ENCODE peak calls at places on chromosome 6, in five cellular contexts. One of them, this sample, is unnamed.
A peak's percentile ranks its signal among the peaks of the same experiment; 100 is the strongest.

GRCh38 chr6:78523622-78524021 is 343.7 kb upstream of the IRAK1BP1 start:
- DNase-seq in fibroblast of pulmonary artery: peak; percentile 55
- DNase-seq in fibroblast of mammary gland: no peak
- DNase-seq in spleen: no peak
- DNase-seq in sigmoid colon: no peak
- DNase-seq in this sample: no peak

GRCh38 chr6:25202505-25202904 is 76.7 kb upstream of the CARMIL1 start:
- DNase-seq in fibroblast of pulmonary artery: peak; percentile 81
- DNase-seq in sigmoid colon: no peak
- DNase-seq in fibroblast of mammary gland: peak; percentile 87
- DNase-seq in spleen: no peak
- DNase-seq in this sample: peak; percentile 68

GRCh38 chr6:139834232-139834631 is 459.8 kb upstream of the CITED2 start:
- DNase-seq in spleen: no peak
- DNase-seq in sigmoid colon: no peak
- DNase-seq in fibroblast of mammary gland: no peak
- DNase-seq in fibroblast of pulmonary artery: no peak
- DNase-seq in this sample: no peak

GRCh38 chr6:39992861-39993622 is 58.8 kb upstream of the MOCS1 start:
- DNase-seq in sigmoid colon: no peak
- DNase-seq in fibroblast of mammary gland: no peak
- DNase-seq in spleen: no peak
- DNase-seq in fibroblast of pulmonary artery: peak; percentile 6
- DNase-seq in this sample: no peak

GRCh38 chr6:82711992-82712788 is 348.6 kb downstream of the TPBG start:
- DNase-seq in fibroblast of mammary gland: peak; percentile 71
- DNase-seq in spleen: no peak
- DNase-seq in fibroblast of pulmonary artery: peak; percentile 38
- DNase-seq in sigmoid colon: no peak
- DNase-seq in this sample: peak; percentile 11

GRCh38 chr6:18978330-18979128 is 591.4 kb downstream of the RNF144B start:
- DNase-seq in sigmoid colon: no peak
- DNase-seq in spleen: no peak
- DNase-seq in fibroblast of pulmonary artery: peak; percentile 18
- DNase-seq in fibroblast of mammary gland: no peak
- DNase-seq in this sample: peak; percentile 26

GRCh38 chr6:21615504-21615903 is 22.0 kb downstream of the SOX4 start:
- DNase-seq in fibroblast of mammary gland: peak; percentile 48
- DNase-seq in spleen: no peak
- DNase-seq in fibroblast of pulmonary artery: peak; percentile 45
- DNase-seq in sigmoid colon: no peak
- DNase-seq in this sample: peak; percentile 55

GRCh38 chr6:112802154-112802553 is 455.0 kb downstream of the RFPL4B start:
- DNase-seq in fibroblast of pulmonary artery: peak; percentile 87
- DNase-seq in sigmoid colon: no peak
- DNase-seq in spleen: no peak
- DNase-seq in fibroblast of mammary gland: peak; percentile 90
- DNase-seq in this sample: peak; percentile 84

GRCh38 chr6:14276667-14277404 is 159.3 kb downstream of the CD83 start:
- DNase-seq in sigmoid colon: no peak
- DNase-seq in spleen: no peak
- DNase-seq in fibroblast of mammary gland: peak; percentile 26
- DNase-seq in fibroblast of pulmonary artery: no peak
- DNase-seq in this sample: peak; percentile 58

GRCh38 chr6:30194797-30195690 is 18.2 kb downstream of the TRIM26 start:
- DNase-seq in fibroblast of mammary gland: peak; percentile 51
- DNase-seq in spleen: no peak
- DNase-seq in fibroblast of pulmonary artery: no peak
- DNase-seq in sigmoid colon: no peak
- DNase-seq in this sample: peak; percentile 40

GRCh38 chr6:1310628-1311399 is 1.1 kb upstream of the FOXQ1 start:
- DNase-seq in spleen: peak; percentile 66
- DNase-seq in sigmoid colon: no peak
- DNase-seq in fibroblast of pulmonary artery: no peak
- DNase-seq in fibroblast of mammary gland: no peak
- DNase-seq in this sample: no peak

GRCh38 chr6:43687079-43687436 is 533 bp downstream of the MRPS18A start:
- DNase-seq in fibroblast of pulmonary artery: no peak
- DNase-seq in fibroblast of mammary gland: no peak
- DNase-seq in sigmoid colon: no peak
- DNase-seq in spleen: no peak
- DNase-seq in this sample: no peak

GRCh38 chr6:10300071-10300470 is 114.8 kb downstream of the TFAP2A start:
- DNase-seq in fibroblast of pulmonary artery: no peak
- DNase-seq in sigmoid colon: no peak
- DNase-seq in spleen: no peak
- DNase-seq in fibroblast of mammary gland: no peak
- DNase-seq in this sample: no peak

DNA sequence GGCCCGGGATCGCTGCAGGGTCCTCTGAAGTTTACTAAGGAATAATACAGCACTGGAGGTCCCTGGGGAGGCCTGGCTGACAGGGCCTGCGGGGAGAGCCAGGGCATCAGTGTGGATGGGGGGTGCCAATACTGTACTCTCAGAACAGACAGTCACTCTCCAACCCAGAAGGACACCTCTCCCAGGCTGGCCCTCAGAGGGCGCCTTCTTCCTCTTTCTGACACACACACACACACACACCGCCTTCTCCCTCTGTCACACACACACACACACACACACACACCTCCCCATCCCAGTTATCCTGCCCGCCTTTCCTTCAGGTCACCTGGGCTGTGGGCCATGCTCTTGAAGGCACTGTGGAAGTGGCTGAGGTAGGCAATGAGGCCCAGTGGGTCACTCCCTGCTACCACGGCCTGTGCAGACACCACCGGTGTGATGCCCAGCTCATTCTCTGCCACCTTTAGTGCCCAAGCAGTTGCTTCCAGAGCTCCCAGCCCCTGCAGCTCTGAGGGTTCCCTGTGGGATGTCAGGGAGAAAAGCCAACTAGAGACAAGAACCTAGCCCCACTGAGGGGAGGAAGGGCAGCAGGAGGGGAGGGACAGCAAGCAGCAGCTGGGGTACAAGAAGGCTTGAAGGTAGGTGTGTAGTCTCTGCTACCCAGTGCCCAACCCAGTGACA is 7.5 kb downstream of the SMPD2 start:
- DNase-seq in sigmoid colon: no peak
- DNase-seq in fibroblast of pulmonary artery: peak; percentile 20
- DNase-seq in spleen: no peak
- DNase-seq in fibroblast of mammary gland: peak; percentile 31
- DNase-seq in this sample: peak; percentile 22
- TF ChIP-seq CTCF in sigmoid colon: no peak
- TF ChIP-seq CTCF in fibroblast of pulmonary artery: no peak
- TF ChIP-seq CTCF in spleen: no peak
- TF ChIP-seq CTCF in fibroblast of mammary gland: no peak
- TF ChIP-seq CTCF in this sample: no peak

DNA sequence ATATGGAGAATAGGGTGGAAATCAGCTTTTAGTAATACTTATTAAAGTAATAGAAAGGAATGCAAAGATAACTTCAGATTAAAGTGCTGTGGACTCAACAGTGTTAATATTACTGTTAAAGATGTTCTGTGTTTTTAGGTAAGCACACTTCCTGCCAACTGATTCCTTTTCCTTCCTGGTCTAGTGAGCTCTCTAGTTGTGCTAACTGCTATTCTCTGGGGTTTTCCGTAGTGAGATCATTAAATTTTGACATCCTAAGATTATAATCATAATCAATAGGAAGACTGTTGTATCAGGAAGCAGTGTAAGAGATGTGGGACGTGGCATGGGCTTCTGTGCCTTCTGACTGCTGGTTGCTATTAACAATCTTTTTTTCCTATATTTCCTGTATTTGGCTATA is 1.2 kb upstream of the TMEM217 start:
- DNase-seq in fibroblast of mammary gland: no peak
- DNase-seq in spleen: no peak
- DNase-seq in sigmoid colon: no peak
- DNase-seq in fibroblast of pulmonary artery: no peak
- DNase-seq in this sample: peak; percentile 45
- H3K4me3 ChIP-seq in fibroblast of mammary gland: no peak overlapping the region
- H3K4me3 ChIP-seq in spleen: no peak overlapping the region
- H3K4me3 ChIP-seq in sigmoid colon: no peak overlapping the region
- H3K4me3 ChIP-seq in fibroblast of pulmonary artery: peak overlapping the region; percentile 94
- H3K4me3 ChIP-seq in this sample: peak overlapping the region; percentile 98

GRCh38 chr6:169751242-169752073 is at the start of the genes DYNLT2 and ERMARD:
- DNase-seq in spleen: peak; percentile 98
- DNase-seq in sigmoid colon: peak; percentile 96
- DNase-seq in fibroblast of pulmonary artery: peak; percentile 95
- DNase-seq in fibroblast of mammary gland: peak; percentile 91
- DNase-seq in this sample: peak; percentile 95
- TF ChIP-seq CTCF in spleen: peak; percentile 73
- TF ChIP-seq CTCF in sigmoid colon: peak; percentile 31
- TF ChIP-seq CTCF in fibroblast of pulmonary artery: no peak
- TF ChIP-seq CTCF in fibroblast of mammary gland: peak; percentile 15
- TF ChIP-seq CTCF in this sample: peak; percentile 39

GRCh38 chr6:134741193-134741521 is 208.7 kb downstream of the ALDH8A1 start:
- DNase-seq in sigmoid colon: no peak
- DNase-seq in fibroblast of mammary gland: no peak
- DNase-seq in fibroblast of pulmonary artery: no peak
- DNase-seq in spleen: no peak
- DNase-seq in this sample: no peak
- H3K4me3 ChIP-seq in sigmoid colon: no peak overlapping the region
- H3K4me3 ChIP-seq in fibroblast of mammary gland: no peak overlapping the region
- H3K4me3 ChIP-seq in fibroblast of pulmonary artery: no peak overlapping the region
- H3K4me3 ChIP-seq in spleen: no peak overlapping the region
- H3K4me3 ChIP-seq in this sample: no peak overlapping the region